ENCODE peak calls at places on chromosomes 2 and 18, in seven cellular contexts. T is LNCaP clone FGC; I is activated T-helper 9 cell treated with anti-CD3 and anti-CD28 coated beads, Interleukin-2, amount 50 U/mL, for 16 hours; W is fibroblast of the aortic adventitia; R is GM03348; S is H54; F is WTC11. C is an unnamed sample.

GRCh38 chr2:39469807-39470206 is 32.7 kb upstream of the MAP4K3 start:
- DNase-seq in T (no peak), R (peak; percentile 64), W (peak; percentile 64), F (no peak), S (peak; percentile 20), I (no peak), C (peak; percentile 31)

GRCh38 chr2:150643106-150643730 is 155.8 kb upstream of the RND3 start:
- DNase-seq in T (no peak), F (no peak), R (no peak), S (no peak), I (no peak), W (no peak), C (no peak)

GRCh38 chr2:158507679-158508078 is 50.9 kb downstream of the PKP4 start:
- DNase-seq in S (no peak), R (no peak), W (no peak), T (no peak), F (no peak), I (no peak), C (no peak)

GRCh38 chr18:45106331-45106774 is 425.7 kb downstream of the SETBP1 start:
- DNase-seq in T (no peak), I (no peak), S (no peak), R (peak; percentile 46), W (peak; percentile 56), F (no peak), C (peak; percentile 41)

GRCh38 chr2:151560289-151560688 is 150.6 kb downstream of the RIF1 start:
- DNase-seq in R (no peak), T (no peak), F (no peak), W (peak; percentile 31), I (no peak), S (no peak), C (peak; percentile 20)

GRCh38 chr2:38409136-38409903 is 32.2 kb upstream of the ATL2 start:
- DNase-seq in W (peak; percentile 31), S (no peak), F (no peak), R (no peak), T (peak; percentile 59), I (no peak), C (no peak)

GRCh38 chr2:145815933-145816332 is 1296.0 kb upstream of the ZEB2 start:
- DNase-seq in F (no peak), R (no peak), W (no peak), S (no peak), T (no peak), I (no peak), C (no peak)

GRCh38 chr2:72276356-72276755 is 128.7 kb upstream of the CYP26B1 start:
- DNase-seq in W (peak; percentile 73), I (no peak), R (no peak), T (no peak), F (no peak), S (no peak), C (no peak)

GRCh38 chr2:202610367-202610766 is 24.4 kb upstream of the FAM117B start:
- DNase-seq in I (no peak), S (no peak), R (no peak), F (no peak), T (no peak), W (no peak), C (no peak)

GRCh38 chr18:3998698-3999333 is 456.3 kb downstream of the DLGAP1 start:
- DNase-seq in R (peak; percentile 62), W (peak; percentile 83), I (no peak), T (no peak), S (no peak), F (no peak), C (peak; percentile 54)

GRCh38 chr2:67600946-67601345 is 203.8 kb downstream of the ETAA1 start:
- DNase-seq in T (no peak), S (no peak), I (no peak), F (no peak), W (peak; percentile 68), R (peak; percentile 16), C (peak; percentile 49)

GRCh38 chr18:54162431-54162830 is 62.0 kb downstream of the MBD2 start:
- DNase-seq in I (no peak), R (peak; percentile 81), S (peak; percentile 11), F (no peak), W (peak; percentile 83), T (no peak), C (peak; percentile 75)

GRCh38 chr2:150561076-150561475 is 73.6 kb upstream of the RND3 start:
- DNase-seq in S (no peak), F (no peak), R (no peak), T (no peak), I (no peak), W (no peak), C (no peak)

GRCh38 chr2:23230885-23231284 is 154.1 kb upstream of the KLHL29 start:
- DNase-seq in R (no peak), F (peak; percentile 33), T (no peak), I (no peak), W (no peak), S (no peak), C (no peak)

GRCh38 chr2:28382755-28383154 is 9.9 kb upstream of the FOSL2 start:
- DNase-seq in S (no peak), W (no peak), F (no peak), T (no peak), R (no peak), I (no peak), C (no peak)

GRCh38 chr18:39313992-39314391 is 1748.4 kb upstream of the CELF4 start:
- DNase-seq in W (no peak), F (no peak), R (no peak), I (no peak), S (no peak), T (no peak), C (no peak)

GRCh38 chr2:237715459-237715947 is 83.1 kb upstream of the RBM44 start:
- DNase-seq in W (no peak), R (no peak), I (no peak), T (no peak), S (no peak), F (no peak), C (no peak)

GRCh38 chr2:100242891-100243670 is 79.2 kb downstream of the LONRF2 start:
- DNase-seq in S (peak; percentile 67), R (peak; percentile 88), I (no peak), T (no peak), W (peak; percentile 57), F (peak; percentile 87), C (peak; percentile 46)

GRCh38 chr2:168969865-168970264 is 61.3 kb downstream of the ABCB11 start:
- DNase-seq in I (no peak), S (no peak), F (no peak), T (no peak), W (no peak), R (no peak), C (no peak)

GRCh38 chr2:20185176-20186022 is 39.5 kb downstream of the SDC1 start:
- DNase-seq in R (no peak), I (no peak), W (no peak), T (no peak), F (no peak), S (peak; percentile 89), C (peak; percentile 22)

C was measured in HFFc6.